ENCODE peak calls at places on chromosomes 13 and 19, in five cellular contexts. W is GM12865, V is GM10248, Z is lung, G is AG09309. Q is an unnamed sample.

GRCh38 chr19:46789371-46789770 is 977 bp upstream of the SLC1A5 start:
- DNase-seq in G (no peak), V (no peak), Z (no peak), W (no peak), Q (no peak)

GRCh38 chr19:32662186-32662585 is 12.8 kb downstream of the ANKRD27 start:
- DNase-seq in W (peak; percentile 33), V (no peak), Z (no peak), G (no peak), Q (peak; percentile 17)

GRCh38 chr19:6058411-6059201 is 51.7 kb downstream of the RFX2 start:
- DNase-seq in W (no peak), G (no peak), Z (no peak), V (no peak), Q (no peak)

GRCh38 chr19:16442386-16443276 is 29.1 kb downstream of the EPS15L1 start:
- DNase-seq in G (no peak), W (no peak), Z (no peak), V (no peak), Q (no peak)

GRCh38 chr19:2266183-2266993 is 10.2 kb upstream of the JSRP1 start:
- DNase-seq in Z (peak; percentile 83), G (no peak), W (peak; percentile 88), V (peak; percentile 75), Q (peak; percentile 64)

GRCh38 chr13:45615501-45616101 is at the start of gene ERICH6B:
- DNase-seq in Z (no peak), W (no peak), G (no peak), V (no peak), Q (peak; percentile 3)

GRCh38 chr13:28204690-28205443 is 66.5 kb downstream of the PAN3 start:
- DNase-seq in Z (no peak), V (peak; percentile 33), G (no peak), W (peak; percentile 45), Q (no peak)

GRCh38 chr19:55197531-55197930 is 11.8 kb downstream of the PTPRH start:
- DNase-seq in G (no peak), W (peak; percentile 42), Z (no peak), V (peak; percentile 29), Q (no peak)

GRCh38 chr19:2663920-2664571 is 38.4 kb downstream of the GNG7 start:
- DNase-seq in G (no peak), V (peak; percentile 74), Z (no peak), W (peak; percentile 74), Q (no peak)

GRCh38 chr13:51552027-51552426 is 32.2 kb upstream of the WDFY2 start:
- DNase-seq in V (no peak), W (peak; percentile 16), G (no peak), Z (no peak), Q (no peak)

GRCh38 chr19:9309139-9309973 is at the start of gene ZNF699:
- DNase-seq in G (peak; percentile 89), W (peak; percentile 99), V (peak; percentile 94), Z (peak; percentile 98), Q (peak; percentile 97)

GRCh38 chr19:10009269-10009665 is 1.0 kb downstream of the COL5A3 start:
- DNase-seq in W (no peak), Z (peak; percentile 32), G (no peak), V (peak; percentile 67), Q (peak; percentile 19)

GRCh38 chr13:38415233-38415632 is 65.6 kb downstream of the UFM1 start:
- DNase-seq in V (peak; percentile 62), G (no peak), Z (no peak), W (peak; percentile 79), Q (no peak)

GRCh38 chr13:38417241-38417640 is 67.6 kb downstream of the UFM1 start:
- DNase-seq in W (no peak), Z (no peak), V (no peak), G (no peak), Q (no peak)

GRCh38 chr13:38419312-38419873 is 69.7 kb downstream of the UFM1 start:
- DNase-seq in W (peak; percentile 28), V (no peak), Z (no peak), G (no peak), Q (no peak)

GRCh38 chr13:38418286-38418685 is 68.6 kb downstream of the UFM1 start:
- DNase-seq in V (no peak), W (no peak), Z (no peak), G (no peak), Q (peak; percentile 25)

GRCh38 chr13:38417727-38418126 is 68.1 kb downstream of the UFM1 start:
- DNase-seq in G (no peak), V (no peak), W (peak; percentile 28), Z (no peak), Q (peak; percentile 45)
- TF ChIP-seq CTCF in G (peak; percentile 50), V (peak; percentile 17), W (peak; percentile 35), Z (no peak), Q (peak; percentile 74)

GRCh38 chr13:74024314-74024713 is 109.9 kb downstream of the KLF12 start:
- DNase-seq in G (no peak), Z (no peak), V (no peak), W (no peak), Q (no peak)
- TF ChIP-seq CTCF in G (no peak), Z (no peak), V (no peak), W (no peak), Q (no peak)

GRCh38 chr19:45584332-45585157 is at the start of gene OPA3:
- DNase-seq in W (peak; percentile 100), G (peak; percentile 99), V (peak; percentile 98), Z (peak; percentile 100), Q (peak; percentile 99)
- TF ChIP-seq CTCF in W (no peak), G (no peak), V (no peak), Z (no peak), Q (peak; percentile 40)

DNA sequence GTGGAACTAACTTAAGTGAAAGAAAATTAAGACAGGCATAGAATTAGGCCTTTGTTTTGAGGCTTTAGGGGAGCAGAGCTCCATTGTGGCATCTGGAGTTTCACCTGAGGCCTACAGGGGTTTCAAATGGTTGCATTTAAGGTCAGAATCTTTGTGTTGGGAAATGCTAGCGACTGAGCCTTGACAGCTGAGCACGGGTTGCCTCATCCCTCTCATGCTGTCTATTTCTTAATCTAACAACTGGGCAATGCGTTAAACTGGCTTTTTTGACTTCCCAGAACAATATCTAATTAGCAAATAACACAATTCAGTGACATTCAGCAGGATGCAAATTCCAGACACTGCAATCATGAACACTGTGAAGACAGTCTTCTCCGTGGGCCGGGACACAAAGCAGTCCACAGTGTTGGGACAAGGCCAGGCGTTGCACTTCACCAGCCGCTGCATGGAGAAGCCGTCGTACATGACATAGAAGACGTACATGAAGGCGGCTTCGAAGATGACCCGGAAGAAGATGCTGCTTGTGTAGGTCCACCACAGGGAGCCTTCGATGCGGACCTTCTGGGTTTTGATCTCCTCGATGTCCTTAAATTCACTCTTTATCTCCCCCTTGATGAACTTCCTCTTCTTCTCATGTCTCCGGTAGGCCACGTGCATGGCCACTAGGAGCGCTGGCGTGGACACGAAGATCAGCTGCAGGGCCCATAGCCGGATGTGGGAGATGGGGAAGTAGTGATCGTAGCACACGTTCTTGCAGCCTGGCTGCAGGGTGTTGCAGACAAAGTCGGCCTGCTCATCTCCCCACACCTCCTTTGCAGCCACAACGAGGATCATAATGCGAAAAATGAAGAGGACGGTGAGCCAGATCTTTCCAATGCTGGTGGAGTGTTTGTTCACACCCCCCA is 3.8 kb downstream of the GJB2 start:
- DNase-seq in W (peak; percentile 40), V (no peak), G (no peak), Z (no peak), Q (no peak)
- TF ChIP-seq CTCF in W (peak; percentile 23), V (no peak), G (no peak), Z (no peak), Q (peak; percentile 27)

GRCh38 chr19:50465000-50465399 is 11.3 kb upstream of the EMC10 start:
- DNase-seq in Z (no peak), W (no peak), V (no peak), G (no peak), Q (no peak)

GRCh38 chr19:50467566-50467965 is 8.7 kb upstream of the EMC10 start:
- DNase-seq in V (no peak), W (no peak), Z (no peak), G (no peak), Q (no peak)

GRCh38 chr19:50462970-50463369 is 13.3 kb upstream of the EMC10 start:
- DNase-seq in Z (no peak), G (no peak), V (no peak), W (no peak), Q (no peak)

GRCh38 chr19:50464348-50464747 is 12.0 kb upstream of the EMC10 start:
- DNase-seq in W (no peak), G (no peak), V (no peak), Z (no peak), Q (no peak)

DNA sequence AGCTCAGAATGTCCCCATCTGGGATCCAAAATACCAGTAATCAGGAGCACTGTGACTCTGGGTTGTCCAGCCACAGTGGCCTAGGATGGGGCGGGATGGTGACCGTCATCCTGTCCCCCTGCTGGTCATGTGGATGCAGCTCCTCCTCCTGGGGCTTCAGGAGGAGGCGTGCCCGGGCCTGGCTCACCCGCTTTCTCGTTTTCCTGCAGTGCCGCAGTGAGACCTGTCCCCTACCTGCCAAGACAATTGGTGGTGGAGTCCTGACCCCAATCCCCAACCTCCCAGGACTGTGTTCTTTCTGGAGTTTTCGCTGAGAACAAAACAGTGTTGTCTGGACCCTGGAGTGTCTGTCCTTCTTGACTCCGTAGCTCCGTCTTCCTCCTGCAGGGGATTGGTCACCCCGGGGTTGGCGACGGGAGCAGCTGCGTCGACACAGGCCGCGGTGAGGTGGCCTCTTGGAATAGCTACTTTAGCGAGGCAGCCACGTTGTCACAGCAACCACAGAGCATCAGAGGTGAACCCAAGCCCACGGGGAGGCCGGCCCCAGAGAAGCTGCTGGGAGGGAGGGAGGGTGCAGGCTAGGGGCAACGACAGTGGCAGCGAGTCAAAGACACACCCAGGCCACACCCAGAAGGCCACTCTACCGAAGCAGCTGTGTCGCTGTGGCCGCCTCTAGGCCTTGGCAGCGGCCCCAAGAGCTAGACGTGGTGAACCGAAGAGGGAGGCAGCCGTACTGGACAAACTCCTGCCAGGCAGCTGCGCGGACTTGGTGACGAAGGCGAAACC is 10.1 kb upstream of the EMC10 start:
- DNase-seq in W (no peak), V (no peak), G (no peak), Z (peak; percentile 67), Q (peak; percentile 8)
- TF ChIP-seq CTCF in W (peak; percentile 16), V (no peak), G (no peak), Z (no peak), Q (peak; percentile 69)

DNA sequence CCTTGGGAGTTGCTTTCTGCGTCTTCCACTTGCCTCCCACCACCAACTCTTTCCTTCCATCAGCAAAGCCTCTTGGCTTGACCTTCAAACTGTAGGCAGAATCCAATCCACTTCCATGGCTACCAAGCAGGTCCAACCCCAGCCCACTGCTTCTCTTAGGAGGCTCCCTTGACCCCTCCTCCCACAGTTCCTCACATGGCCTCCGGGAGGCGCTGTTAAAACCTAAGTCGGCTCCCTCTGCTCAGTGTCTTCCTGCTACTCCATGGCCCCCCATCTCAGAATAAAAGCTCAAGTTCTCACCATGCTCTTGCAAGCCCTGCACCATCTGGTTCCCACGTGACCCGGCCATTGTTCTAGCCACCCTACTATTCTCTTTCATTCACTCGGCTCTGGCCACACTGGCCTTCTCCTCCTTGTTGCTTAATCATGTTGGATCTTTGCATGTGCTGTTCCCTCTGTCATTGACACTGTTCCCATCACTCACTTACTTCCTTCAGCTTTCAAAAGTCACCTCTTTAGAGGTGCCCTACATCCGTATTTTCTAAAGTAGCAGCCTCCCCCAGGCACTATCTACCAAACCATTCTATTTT is 7.5 kb downstream of the IZUMO2 start:
- DNase-seq in V (no peak), W (no peak), G (no peak), Z (no peak), Q (no peak)
- TF ChIP-seq CTCF in V (no peak), W (peak; percentile 28), G (no peak), Z (no peak), Q (peak; percentile 47)

Q was measured in HFFc6.